ENCODE peak calls at places on chromosome 1, in four cellular contexts. S is psoas muscle, R is left ventricle myocardium inferior, W is mammary epithelial cell. X is an unnamed sample.
A peak's percentile ranks its signal among the peaks of the same experiment; 100 is the strongest.

GRCh38 chr1:178086294-178087255 is 7.3 kb upstream of the RASAL2 start:
- DNase-seq in S (no peak), R (no peak), W (no peak), X (no peak)

GRCh38 chr1:37714226-37714625 is 21.9 kb downstream of the CDCA8 start:
- DNase-seq in S (no peak), R (no peak), W (no peak), X (no peak)

GRCh38 chr1:10736623-10737267 is 59.7 kb downstream of the CASZ1 start:
- DNase-seq in S (no peak), R (no peak), W (no peak), X (no peak)

GRCh38 chr1:201299968-201300367 is 16.7 kb downstream of the PKP1 start:
- DNase-seq in S (no peak), R (peak; percentile 37), W (peak; percentile 98), X (no peak)

GRCh38 chr1:76832521-76832920 is 34.8 kb upstream of the ST6GALNAC5 start:
- DNase-seq in S (no peak), R (no peak), W (peak; percentile 61), X (no peak)

GRCh38 chr1:64470670-64471217 is 815 bp downstream of the CACHD1 start:
- DNase-seq in S (peak; percentile 64), R (peak; percentile 25), W (peak; percentile 32), X (peak; percentile 38)

GRCh38 chr1:68442006-68442405 is 7.7 kb downstream of the RPE65 start:
- DNase-seq in S (no peak), R (no peak), W (no peak), X (no peak)

GRCh38 chr1:110540891-110541685 is 22.1 kb upstream of the KCNA10 start:
- DNase-seq in S (no peak), R (no peak), W (no peak), X (no peak)

GRCh38 chr1:23980725-23981063 is 567 bp upstream of the SRSF10 start:
- DNase-seq in S (no peak), R (no peak), W (peak; percentile 63), X (no peak)

GRCh38 chr1:8339203-8339600 is 21.3 kb downstream of the SLC45A1 start:
- DNase-seq in S (no peak), R (no peak), W (no peak), X (no peak)

GRCh38 chr1:43379476-43379875 is 10.1 kb downstream of the MED8 start:
- DNase-seq in S (no peak), R (no peak), W (no peak), X (no peak)

GRCh38 chr1:43381609-43382008 is 8.0 kb downstream of the MED8 start:
- DNase-seq in S (no peak), R (no peak), W (no peak), X (no peak)

GRCh38 chr1:43382027-43382771 is 7.4 kb downstream of the MED8 start:
- DNase-seq in S (no peak), R (no peak), W (no peak), X (no peak)

GRCh38 chr1:43386676-43387075 is 2.9 kb downstream of the MED8 start:
- DNase-seq in S (no peak), R (no peak), W (no peak), X (no peak)

GRCh38 chr1:43383449-43383848 is 6.2 kb downstream of the MED8 start:
- DNase-seq in S (no peak), R (no peak), W (no peak), X (no peak)
- TF ChIP-seq CTCF in S (peak; percentile 29), R (peak; percentile 52), W (no peak), X (peak; percentile 29)

GRCh38 chr1:98327151-98327918 is 334.2 kb upstream of the SNX7 start:
- DNase-seq in S (no peak), R (no peak), W (no peak), X (no peak)
- H3K27ac ChIP-seq in S (no peak overlapping the region), R (peak overlapping the region; percentile 48), W (peak overlapping the region; percentile 79), X (no peak overlapping the region)

GRCh38 chr1:155471891-155472290 is 90.7 kb downstream of the ASH1L start:
- DNase-seq in S (no peak), R (no peak), W (no peak), X (no peak)

GRCh38 chr1:155473422-155473821 is 89.2 kb downstream of the ASH1L start:
- DNase-seq in S (no peak), R (no peak), W (no peak), X (no peak)

GRCh38 chr1:155474156-155474555 is 88.4 kb downstream of the ASH1L start:
- DNase-seq in S (no peak), R (no peak), W (no peak), X (no peak)

GRCh38 chr1:155471026-155471425 is 91.6 kb downstream of the ASH1L start:
- DNase-seq in S (no peak), R (no peak), W (no peak), X (no peak)

GRCh38 chr1:155472491-155472890 is 90.1 kb downstream of the ASH1L start:
- DNase-seq in S (no peak), R (no peak), W (no peak), X (no peak)
- H3K4me1 ChIP-seq in S (peaks cover 4% of the 10 kb centered on the region), R (peaks cover 30% of the 10 kb centered on the region), W (peaks cover under 1% of the 10 kb centered on the region), X (no peaks in the 10 kb centered on the region)

DNA sequence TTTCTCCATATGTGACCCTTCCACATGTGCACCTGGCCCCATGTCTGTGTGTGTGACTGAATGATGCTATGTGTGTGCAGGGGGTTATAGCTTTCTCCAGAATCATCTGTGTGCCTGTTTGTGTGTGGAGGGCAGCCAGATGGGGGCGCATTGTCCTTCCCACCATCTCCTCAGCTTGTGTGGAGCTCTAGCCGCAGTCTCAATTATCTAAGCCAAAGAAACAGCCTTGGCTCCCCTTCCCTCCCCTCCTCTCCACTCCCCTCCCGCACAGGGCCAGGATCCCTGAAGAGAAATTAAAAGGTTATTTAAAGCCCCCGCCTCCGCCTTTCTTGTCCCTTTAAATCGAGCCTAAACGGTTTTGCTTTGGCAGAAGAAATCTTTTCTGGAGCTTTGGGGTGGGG is 1.8 kb upstream of the DMBX1 start:
- DNase-seq in S (no peak), R (no peak), W (no peak), X (peak; percentile 22)
- TF ChIP-seq CTCF in S (no peak), R (no peak), W (no peak), X (no peak)

DNA sequence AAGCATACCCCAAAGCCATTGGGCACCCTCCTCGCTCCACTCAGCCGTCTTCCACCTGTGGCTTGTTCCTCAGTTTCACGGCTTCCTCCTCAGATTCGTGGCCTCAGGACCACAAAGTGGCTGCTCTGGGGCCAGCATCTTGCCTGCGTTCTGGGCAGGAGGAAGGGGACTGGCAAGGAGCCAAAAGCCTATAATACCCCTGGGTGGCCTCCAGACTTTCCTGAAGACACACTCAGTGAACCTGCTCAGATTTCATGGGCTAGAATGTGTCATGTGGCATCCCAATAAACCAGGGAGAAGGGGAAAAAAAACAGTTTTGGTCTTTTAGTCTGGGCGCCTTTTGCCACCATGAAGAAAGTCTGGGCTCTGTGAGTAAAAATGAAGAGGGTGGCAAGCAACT is 62.0 kb downstream of the SDC3 start:
- DNase-seq in S (no peak), R (no peak), W (no peak), X (no peak)
- H3K27ac ChIP-seq in S (peak overlapping the region; percentile 71), R (peak overlapping the region; percentile 89), W (no peak overlapping the region), X (no peak overlapping the region)

GRCh38 chr1:248576219-248576980 is 1.8 kb upstream of the OR2T34 start:
- DNase-seq in S (no peak), R (no peak), W (no peak), X (no peak)
- H3K4me1 ChIP-seq in S (no peaks in the 10 kb centered on the region), R (no peaks in the 10 kb centered on the region), W (no peaks in the 10 kb centered on the region), X (no peaks in the 10 kb centered on the region)

GRCh38 chr1:155648207-155649147 is 38.5 kb downstream of the MSTO1 start:
- DNase-seq in S (no peak), R (no peak), W (peak; percentile 95), X (no peak)
- TF ChIP-seq CTCF in S (peak; percentile 15), R (peak; percentile 47), W (peak; percentile 80), X (peak; percentile 42)

GRCh38 chr1:112998592-112999235 is 42.7 kb upstream of the SLC16A1 start:
- DNase-seq in S (peak; percentile 79), R (peak; percentile 45), W (peak; percentile 79), X (peak; percentile 31)
- H3K27ac ChIP-seq in S (peak overlapping the region; percentile 81), R (peak overlapping the region; percentile 83), W (no peak overlapping the region), X (peak overlapping the region; percentile 18)

X was measured in right lobe of liver.